ENCODE peak calls at places on chromosome 17, in eight cellular contexts. I, E, H, J, U, K, R and P are unnamed samples.

GRCh38 chr17:68381076-68381900 is 76.0 kb downstream of the WIPI1 start:
- DNase-seq in J (no peak), R (peak), I (no peak), H (peak), K (peak), E (peak), U (no peak), P (peak)

GRCh38 chr17:72946126-72946525 is 146.4 kb downstream of the SLC39A11 start:
- DNase-seq in R (no peak), I (no peak), K (no peak), U (no peak), H (no peak), E (no peak), J (no peak), P (no peak)

GRCh38 chr17:691423-691822 is 23.2 kb downstream of the VPS53 start:
- DNase-seq in R (no peak), I (no peak), E (peak), K (peak), U (no peak), J (no peak), H (peak), P (peak)

GRCh38 chr17:15261818-15262290 is 3.3 kb downstream of the PMP22 start:
- DNase-seq in J (no peak), E (peak), I (no peak), U (peak), R (no peak), K (peak), H (no peak), P (peak)

GRCh38 chr17:37147301-37147812 is 198.6 kb downstream of the AATF start:
- DNase-seq in J (no peak), I (no peak), K (no peak), H (no peak), E (peak), U (no peak), R (no peak), P (no peak)

GRCh38 chr17:72187544-72187943 is 66.7 kb downstream of the SOX9 start:
- DNase-seq in I (no peak), H (no peak), E (peak), U (peak), J (no peak), K (no peak), R (no peak), P (no peak)

GRCh38 chr17:8005951-8006730 is 3.7 kb downstream of the GUCY2D start:
- DNase-seq in U (no peak), I (no peak), E (no peak), H (no peak), K (no peak), J (no peak), R (no peak), P (no peak)

GRCh38 chr17:78401246-78401645 is 22.8 kb downstream of the PGS1 start:
- DNase-seq in E (peak), I (no peak), H (no peak), K (no peak), J (no peak), U (no peak), R (no peak), P (peak)

GRCh38 chr17:69141802-69142472 is at the start of gene ABCA6:
- DNase-seq in E (peak), U (no peak), H (peak), I (no peak), R (no peak), J (no peak), K (peak), P (no peak)

GRCh38 chr17:79131274-79131635 is 56.6 kb downstream of the ENGASE start:
- DNase-seq in I (no peak), K (no peak), H (no peak), U (no peak), J (no peak), E (no peak), R (no peak), P (no peak)

GRCh38 chr17:17590883-17591407 is 563 bp downstream of the PEMT start:
- DNase-seq in I (peak), R (no peak), U (peak), J (no peak), K (no peak), E (no peak), H (no peak), P (no peak)

GRCh38 chr17:64190468-64190867 is 60.5 kb upstream of the ERN1 start:
- DNase-seq in U (no peak), I (no peak), H (no peak), E (no peak), K (no peak), R (no peak), J (no peak), P (no peak)

GRCh38 chr17:72726936-72727335 is 365.6 kb downstream of the SLC39A11 start:
- DNase-seq in J (no peak), I (no peak), R (no peak), K (no peak), U (no peak), H (no peak), E (peak), P (no peak)

GRCh38 chr17:61647044-61647443 is 56.0 kb upstream of the NACA2 start:
- DNase-seq in U (no peak), K (peak), R (peak), H (no peak), J (no peak), E (peak), I (no peak), P (peak)

GRCh38 chr17:48551601-48552452 is 6.9 kb upstream of the HOXB2 start:
- DNase-seq in K (no peak), I (no peak), U (no peak), J (no peak), E (no peak), R (no peak), H (no peak), P (no peak)

GRCh38 chr17:57448288-57449283 is 192.3 kb downstream of the MSI2 start:
- DNase-seq in H (no peak), I (no peak), J (no peak), R (no peak), U (no peak), K (no peak), E (no peak), P (no peak)

GRCh38 chr17:34703533-34703932 is 124.2 kb downstream of the TMEM132E start:
- DNase-seq in H (no peak), K (peak), R (peak), E (peak), U (no peak), I (no peak), J (peak), P (peak)

GRCh38 chr17:73371285-73371684 is 59.5 kb upstream of the CDC42EP4 start:
- DNase-seq in K (peak), H (peak), E (peak), U (no peak), J (no peak), I (no peak), R (peak), P (peak)

GRCh38 chr17:66444001-66444400 is 141.6 kb downstream of the PRKCA start:
- DNase-seq in K (no peak), E (no peak), I (no peak), J (no peak), H (no peak), R (no peak), U (no peak), P (no peak)

GRCh38 chr17:1035546-1036170 is 38.7 kb downstream of the TIMM22 start:
- DNase-seq in E (no peak), J (no peak), H (no peak), I (no peak), R (no peak), K (no peak), U (no peak), P (no peak)

GRCh38 chr17:79735096-79735495 is 4.4 kb downstream of the ENPP7 start:
- DNase-seq in E (no peak), K (no peak), I (no peak), H (no peak), U (no peak), J (no peak), R (no peak), P (no peak)

GRCh38 chr17:36938566-36939058 is 1.3 kb downstream of the LHX1 start:
- DNase-seq in E (no peak), I (no peak), J (no peak), R (no peak), H (no peak), U (no peak), K (no peak), P (no peak)

GRCh38 chr17:27489045-27489715 is 32.9 kb downstream of the KSR1 start:
- DNase-seq in H (peak), E (peak), U (peak), R (peak), I (peak), K (peak), J (no peak), P (peak)

GRCh38 chr17:75307957-75308731 is 18.9 kb upstream of the SLC25A19 start:
- DNase-seq in I (no peak), R (no peak), E (no peak), U (no peak), H (no peak), K (no peak), J (no peak), P (no peak)

GRCh38 chr17:9256361-9256943 is 235.1 kb downstream of the NTN1 start:
- DNase-seq in H (no peak), R (no peak), U (no peak), E (no peak), J (no peak), K (no peak), I (no peak), P (no peak)
- TF ChIP-seq CTCF in H (no peak), R (no peak), U (no peak), E (no peak), J (no peak), K (no peak), I (no peak), P (no peak)

DNA sequence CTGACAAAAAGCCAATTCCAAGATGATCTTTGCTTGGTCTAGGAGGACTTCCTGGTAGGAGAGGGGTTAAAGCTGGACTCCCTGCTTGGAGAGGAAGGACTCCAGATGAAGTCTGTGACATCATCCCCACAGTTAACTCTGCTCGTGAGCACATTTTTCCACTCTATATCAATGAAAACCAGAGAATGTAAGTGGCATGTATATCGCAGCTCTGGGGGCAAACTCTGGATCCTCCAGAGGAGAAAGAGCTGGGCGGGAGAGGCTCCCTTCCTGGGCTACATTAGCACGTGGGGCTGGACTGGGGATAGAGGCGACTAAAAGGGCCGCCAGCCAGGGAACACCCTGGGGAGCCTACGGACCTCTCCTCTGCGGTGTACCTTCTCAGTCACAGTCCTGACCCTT is 34.1 kb downstream of the HIC1 start:
- DNase-seq in U (no peak), J (no peak), E (peak), H (no peak), R (no peak), I (no peak), K (peak), P (peak)
- H3K4me3 ChIP-seq in U (no peak), J (no peak), E (peak), H (peak), R (no peak), I (peak), K (peak), P (peak)

GRCh38 chr17:5797447-5797846 is 213.1 kb upstream of the NLRP1 start:
- DNase-seq in J (no peak), H (no peak), U (no peak), I (no peak), R (no peak), E (no peak), K (no peak), P (no peak)

GRCh38 chr17:5789443-5789842 is 205.1 kb upstream of the NLRP1 start:
- DNase-seq in J (no peak), E (peak), K (no peak), U (no peak), R (no peak), I (no peak), H (no peak), P (no peak)

GRCh38 chr17:5793899-5794298 is 209.6 kb upstream of the NLRP1 start:
- DNase-seq in H (no peak), E (peak), J (no peak), R (no peak), I (no peak), U (no peak), K (peak), P (no peak)

GRCh38 chr17:5794881-5795486 is 210.7 kb upstream of the NLRP1 start:
- DNase-seq in I (no peak), H (no peak), K (no peak), E (no peak), J (no peak), R (no peak), U (no peak), P (no peak)

GRCh38 chr17:5793157-5793556 is 208.8 kb upstream of the NLRP1 start:
- DNase-seq in U (no peak), J (no peak), R (no peak), K (no peak), E (no peak), I (no peak), H (no peak), P (no peak)
- TF ChIP-seq CTCF in U (no peak), J (no peak), R (peak), K (no peak), E (peak), I (no peak), H (no peak), P (peak)

GRCh38 chr17:45317113-45317820 is 447 bp upstream of the MAP3K14 start:
- DNase-seq in H (peak), K (peak), E (peak), U (peak), J (peak), I (peak), R (peak), P (peak)
- H3K4me3 ChIP-seq in H (peak), K (peak), E (peak), U (peak), J (no peak), I (peak), R (peak), P (peak)